ENCODE peak calls at places on chromosome 9, in eight cellular contexts. Z is AG08395; J is activated CD8-positive, alpha-beta memory T cell treated with anti-CD3 and anti-CD28 coated beads for 1 hour; K is caudate nucleus; Q is GM12864; I is amygdala; T is activated naive CD4-positive, alpha-beta T cell treated with Interleukin-2 at 50 U/mL for 16 hours; P is anterior cingulate cortex. W is an unnamed sample.

GRCh38 chr9:131677445-131678180 is 62.3 kb downstream of the RAPGEF1 start:
- DNase-seq in Z (peak), J (no peak), K (no peak), Q (peak), I (no peak), T (no peak), P (no peak), W (no peak)

GRCh38 chr9:12759767-12760166 is 15.1 kb upstream of the LURAP1L start:
- DNase-seq in Z (peak), J (no peak), K (no peak), Q (no peak), I (no peak), T (no peak), P (no peak), W (no peak)

GRCh38 chr9:109488791-109489492 is 9.2 kb downstream of the PTPN3 start:
- DNase-seq in Z (no peak), J (no peak), K (no peak), Q (no peak), I (no peak), T (no peak), P (no peak), W (no peak)

GRCh38 chr9:118023649-118024048 is 319.4 kb downstream of the TLR4 start:
- DNase-seq in Z (no peak), J (no peak), K (no peak), Q (no peak), I (no peak), T (no peak), P (no peak), W (no peak)

GRCh38 chr9:4905135-4905490 is 80.0 kb upstream of the JAK2 start:
- DNase-seq in Z (no peak), J (no peak), K (no peak), Q (no peak), I (no peak), T (no peak), P (no peak), W (no peak)

GRCh38 chr9:89696780-89697179 is 92.0 kb downstream of the GADD45G start:
- DNase-seq in Z (no peak), J (no peak), K (no peak), Q (no peak), I (no peak), T (no peak), P (no peak), W (no peak)

GRCh38 chr9:36450110-36450732 is 50.2 kb upstream of the RNF38 start:
- DNase-seq in Z (peak), J (no peak), K (no peak), Q (no peak), I (no peak), T (no peak), P (peak), W (no peak)

GRCh38 chr9:38359689-38360385 is 32.7 kb upstream of the ALDH1B1 start:
- DNase-seq in Z (peak), J (no peak), K (no peak), Q (no peak), I (no peak), T (no peak), P (no peak), W (no peak)

GRCh38 chr9:33232866-33233265 is 7.1 kb upstream of the SPINK4 start:
- DNase-seq in Z (no peak), J (no peak), K (no peak), Q (no peak), I (no peak), T (no peak), P (no peak), W (no peak)

GRCh38 chr9:133478851-133479711 is at the start of gene SLC2A6:
- DNase-seq in Z (peak), J (peak), K (peak), Q (peak), I (peak), T (peak), P (peak), W (peak)

GRCh38 chr9:91047993-91048607 is 246.5 kb downstream of the SYK start:
- DNase-seq in Z (peak), J (no peak), K (no peak), Q (no peak), I (no peak), T (peak), P (no peak), W (peak)

GRCh38 chr9:82031538-82032280 is 43.1 kb downstream of the SPATA31D1 start:
- DNase-seq in Z (peak), J (no peak), K (no peak), Q (no peak), I (peak), T (no peak), P (peak), W (no peak)

GRCh38 chr9:88342246-88342645 is 46.0 kb upstream of the SPIN1 start:
- DNase-seq in Z (peak), J (no peak), K (no peak), Q (no peak), I (no peak), T (no peak), P (no peak), W (no peak)

GRCh38 chr9:35792826-35793225 is 1.4 kb downstream of the NPR2 start:
- DNase-seq in Z (no peak), J (no peak), K (no peak), Q (no peak), I (no peak), T (no peak), P (no peak), W (no peak)

GRCh38 chr9:128684325-128685021 is 4.5 kb upstream of the SET start:
- DNase-seq in Z (peak), J (peak), K (peak), Q (peak), I (no peak), T (peak), P (peak), W (no peak)

GRCh38 chr9:116683535-116683934 is 3.6 kb upstream of the TRIM32 start:
- DNase-seq in Z (no peak), J (no peak), K (no peak), Q (no peak), I (no peak), T (no peak), P (no peak), W (no peak)

GRCh38 chr9:76895186-76895585 is 10.7 kb downstream of the PRUNE2 start:
- DNase-seq in Z (no peak), J (no peak), K (no peak), Q (no peak), I (no peak), T (no peak), P (no peak), W (no peak)

GRCh38 chr9:112866662-112867274 is 23.9 kb downstream of the SLC46A2 start:
- DNase-seq in Z (peak), J (no peak), K (no peak), Q (no peak), I (no peak), T (no peak), P (no peak), W (no peak)

GRCh38 chr9:4435197-4435596 is 55.1 kb upstream of the SLC1A1 start:
- DNase-seq in Z (peak), J (no peak), K (no peak), Q (no peak), I (no peak), T (no peak), P (no peak), W (no peak)

GRCh38 chr9:38362912-38363588 is 29.5 kb upstream of the ALDH1B1 start:
- DNase-seq in Z (peak), J (no peak), K (no peak), Q (no peak), I (peak), T (no peak), P (peak), W (no peak)

GRCh38 chr9:93237535-93237934 is 53.6 kb downstream of the WNK2 start:
- DNase-seq in Z (no peak), J (no peak), K (no peak), Q (no peak), I (no peak), T (no peak), P (no peak), W (no peak)

GRCh38 chr9:96721731-96722429 is 56.0 kb downstream of the ZNF510 start:
- DNase-seq in Z (no peak), J (no peak), K (no peak), Q (no peak), I (no peak), T (no peak), P (no peak), W (no peak)

GRCh38 chr9:80899208-80899607 is 790.1 kb downstream of the TLE1 start:
- DNase-seq in Z (peak), J (no peak), K (no peak), Q (no peak), I (no peak), T (no peak), P (no peak), W (no peak)

GRCh38 chr9:36560813-36561212 is 11.9 kb upstream of the MELK start:
- DNase-seq in Z (no peak), J (no peak), K (no peak), Q (no peak), I (no peak), T (no peak), P (no peak), W (no peak)

GRCh38 chr9:7117676-7118561 is 360.1 kb downstream of the KDM4C start:
- DNase-seq in Z (peak), J (no peak), K (no peak), Q (peak), I (no peak), T (no peak), P (no peak), W (no peak)

GRCh38 chr9:27059406-27059805 is 49.6 kb upstream of the TEK start:
- DNase-seq in Z (no peak), J (no peak), K (no peak), Q (no peak), I (no peak), T (no peak), P (no peak), W (no peak)

GRCh38 chr9:17630531-17630949 is 51.7 kb downstream of the SH3GL2 start:
- DNase-seq in Z (no peak), J (no peak), K (no peak), Q (no peak), I (no peak), T (no peak), P (no peak), W (no peak)

GRCh38 chr9:71608825-71609452 is 159.4 kb downstream of the CEMIP2 start:
- DNase-seq in Z (no peak), J (no peak), K (no peak), Q (no peak), I (no peak), T (no peak), P (no peak), W (no peak)

GRCh38 chr9:137254624-137255447 is at the start of gene NELFB:
- DNase-seq in Z (peak), J (peak), K (peak), Q (peak), I (peak), T (peak), P (peak), W (peak)

GRCh38 chr9:114611516-114612271 is 603 bp downstream of the TMEM268 start:
- DNase-seq in Z (peak), J (no peak), K (no peak), Q (no peak), I (peak), T (peak), P (peak), W (peak)